ENCODE peak calls at places on chromosome 6, in seven cellular contexts. T, J, V, L, W, Q and K are unnamed samples.

GRCh38 chr6:130069471-130069870 is 51.1 kb downstream of the L3MBTL3 start:
- DNase-seq in V (no peak), L (no peak), J (no peak), Q (no peak), W (no peak), T (no peak), K (no peak)

GRCh38 chr6:149446791-149447376 is 37.9 kb downstream of the ZC3H12D start:
- DNase-seq in L (no peak), V (no peak), J (no peak), T (no peak), Q (no peak), W (peak), K (no peak)

GRCh38 chr6:16184129-16184528 is 54.3 kb upstream of the GMPR start:
- DNase-seq in Q (peak), J (peak), W (no peak), T (no peak), V (no peak), L (no peak), K (no peak)

GRCh38 chr6:5334341-5334740 is 73.0 kb downstream of the FARS2 start:
- DNase-seq in W (no peak), J (no peak), L (no peak), T (no peak), V (no peak), Q (no peak), K (no peak)

GRCh38 chr6:26464014-26464413 is 6.3 kb downstream of the BTN2A1 start:
- DNase-seq in J (no peak), Q (no peak), L (no peak), W (no peak), V (no peak), T (no peak), K (no peak)

GRCh38 chr6:26044140-26045045 is 42.8 kb upstream of the HFE start:
- DNase-seq in L (peak), V (no peak), T (no peak), W (no peak), J (no peak), Q (peak), K (no peak)

GRCh38 chr6:125124250-125124777 is 29.3 kb upstream of the TPD52L1 start:
- DNase-seq in T (no peak), V (no peak), W (no peak), L (peak), J (no peak), Q (no peak), K (no peak)

GRCh38 chr6:111417181-111417585 is 65.8 kb downstream of the REV3L start:
- DNase-seq in Q (peak), T (no peak), V (no peak), J (no peak), W (no peak), L (peak), K (no peak)

GRCh38 chr6:38077488-38078015 is 258.0 kb downstream of the ZFAND3 start:
- DNase-seq in V (no peak), Q (no peak), T (no peak), J (no peak), L (no peak), W (no peak), K (no peak)

GRCh38 chr6:14765106-14765505 is 480.8 kb upstream of the JARID2 start:
- DNase-seq in J (no peak), Q (no peak), T (no peak), L (peak), W (no peak), V (no peak), K (no peak)

GRCh38 chr6:152364846-152365245 is 272.3 kb downstream of the SYNE1 start:
- DNase-seq in V (no peak), L (no peak), T (no peak), Q (no peak), W (no peak), J (no peak), K (no peak)

GRCh38 chr6:30399390-30400058 is 54.6 kb downstream of the RPP21 start:
- DNase-seq in V (no peak), L (peak), W (no peak), J (no peak), Q (no peak), T (no peak), K (no peak)

GRCh38 chr6:69827491-69827890 is 30.7 kb upstream of the LMBRD1 start:
- DNase-seq in J (no peak), T (no peak), W (no peak), V (no peak), L (no peak), Q (no peak), K (no peak)

GRCh38 chr6:56370127-56370540 is 122.8 kb upstream of the COL21A1 start:
- DNase-seq in W (peak), T (peak), J (no peak), L (peak), V (no peak), Q (peak), K (peak)

GRCh38 chr6:14758421-14759043 is 487.3 kb upstream of the JARID2 start:
- DNase-seq in L (no peak), J (no peak), W (no peak), T (no peak), V (no peak), Q (no peak), K (peak)

GRCh38 chr6:112043032-112044007 is 10.6 kb upstream of the CCN6 start:
- DNase-seq in L (peak), V (peak), Q (peak), W (peak), J (peak), T (peak), K (peak)

GRCh38 chr6:30829639-30830250 is 54.6 kb upstream of the DDR1 start:
- DNase-seq in Q (no peak), W (no peak), T (no peak), V (no peak), J (no peak), L (no peak), K (no peak)

GRCh38 chr6:113402541-113402940 is 454.6 kb upstream of the MARCKS start:
- DNase-seq in Q (no peak), J (no peak), V (no peak), L (no peak), T (no peak), W (no peak), K (no peak)

GRCh38 chr6:123215211-123215610 is 219.2 kb downstream of the CLVS2 start:
- DNase-seq in V (no peak), Q (no peak), T (no peak), W (no peak), J (no peak), L (no peak), K (no peak)

GRCh38 chr6:10478187-10479040 is 42.7 kb upstream of the GCNT2 start:
- DNase-seq in L (peak), Q (no peak), V (peak), W (no peak), J (peak), T (no peak), K (no peak)

GRCh38 chr6:85756982-85757381 is 114.3 kb upstream of the SYNCRIP start:
- DNase-seq in J (no peak), W (no peak), T (no peak), L (peak), V (no peak), Q (no peak), K (no peak)

GRCh38 chr6:135537782-135538301 is 40.3 kb upstream of the AHI1 start:
- DNase-seq in J (no peak), W (no peak), L (peak), Q (no peak), T (no peak), V (no peak), K (no peak)

GRCh38 chr6:57165080-57165479 is 7.0 kb upstream of the BAG2 start:
- DNase-seq in L (no peak), J (no peak), Q (no peak), W (no peak), T (no peak), V (no peak), K (no peak)

GRCh38 chr6:36848658-36849441 is 9.6 kb upstream of the CPNE5 start:
- DNase-seq in W (no peak), T (peak), L (no peak), V (no peak), J (no peak), Q (no peak), K (no peak)

GRCh38 chr6:84657486-84657885 is 106.9 kb downstream of the TBX18 start:
- DNase-seq in W (no peak), Q (no peak), J (no peak), T (no peak), V (no peak), L (no peak), K (no peak)

GRCh38 chr6:37698264-37699137 is 818 bp upstream of the MDGA1 start:
- DNase-seq in W (peak), T (peak), Q (no peak), J (peak), L (peak), V (peak), K (no peak)

GRCh38 chr6:148261470-148261869 is 81.2 kb upstream of the SASH1 start:
- DNase-seq in J (no peak), Q (no peak), T (no peak), V (no peak), L (no peak), W (no peak), K (no peak)

GRCh38 chr6:148263010-148263409 is 79.6 kb upstream of the SASH1 start:
- DNase-seq in Q (no peak), J (no peak), T (no peak), W (no peak), L (no peak), V (no peak), K (peak)

GRCh38 chr6:148263961-148264360 is 78.7 kb upstream of the SASH1 start:
- DNase-seq in V (no peak), T (no peak), L (no peak), J (no peak), Q (no peak), W (no peak), K (no peak)

GRCh38 chr6:148257810-148258209 is 84.8 kb upstream of the SASH1 start:
- DNase-seq in Q (no peak), W (no peak), T (no peak), V (no peak), L (no peak), J (no peak), K (no peak)

DNA sequence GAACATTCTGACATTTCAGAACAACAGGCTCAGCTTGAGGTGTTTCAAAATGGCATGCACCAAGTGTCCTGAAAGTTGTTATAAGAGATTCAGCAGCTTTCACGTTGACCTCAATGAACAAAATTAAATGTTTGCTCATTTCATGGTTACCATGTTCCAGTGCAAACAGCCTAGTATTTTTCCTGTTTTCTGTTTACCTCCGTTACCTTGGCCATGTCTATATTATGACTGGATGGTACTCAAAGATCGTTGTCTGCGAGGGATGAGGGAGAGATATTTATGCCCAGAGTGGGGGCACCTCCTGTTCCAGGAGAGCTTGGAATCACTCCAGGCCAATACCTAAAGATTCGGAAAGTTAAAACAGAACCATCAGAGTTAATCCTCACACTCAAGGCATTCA is 83.8 kb upstream of the SASH1 start:
- DNase-seq in W (no peak), V (no peak), Q (no peak), L (no peak), J (no peak), T (no peak), K (no peak)
- TF ChIP-seq CTCF in W (no peak), V (no peak), Q (no peak), L (no peak), J (no peak), T (no peak), K (no peak)

GRCh38 chr6:170248111-170248805 is 42.6 kb downstream of the DLL1 start:
- DNase-seq in T (no peak), J (no peak), V (no peak), W (no peak), L (no peak), Q (no peak), K (no peak)
- TF ChIP-seq CTCF in T (no peak), J (no peak), V (no peak), W (no peak), L (no peak), Q (no peak), K (no peak)

DNA sequence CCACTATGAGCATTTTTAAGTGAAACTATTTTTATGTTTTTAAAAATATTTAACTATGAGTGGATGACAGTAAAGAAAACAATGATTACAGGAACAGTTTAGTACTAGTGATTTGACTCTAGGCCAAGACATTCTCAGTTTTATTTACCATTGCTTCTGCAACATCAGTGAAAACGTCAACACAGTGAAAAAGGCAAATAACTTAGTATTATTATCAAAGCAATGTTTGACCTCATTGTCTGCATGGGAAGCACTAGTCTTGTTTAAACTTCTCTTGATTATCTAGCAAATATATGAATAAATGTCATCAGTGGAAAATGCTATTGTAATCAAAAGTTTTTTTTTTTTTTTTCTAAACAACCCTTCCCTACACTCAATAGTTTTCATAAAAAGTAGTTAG is 165.0 kb downstream of the HTR1B start:
- DNase-seq in L (no peak), W (no peak), T (no peak), Q (no peak), J (no peak), V (no peak), K (no peak)
- TF ChIP-seq CTCF in L (no peak), W (no peak), T (no peak), Q (no peak), J (no peak), V (no peak), K (no peak)

GRCh38 chr6:33248932-33249731 is 22.5 kb downstream of the VPS52 start:
- DNase-seq in Q (peak), T (peak), W (peak), J (peak), L (peak), V (peak), K (peak)

GRCh38 chr6:33250731-33251130 is 20.9 kb downstream of the VPS52 start:
- DNase-seq in W (peak), Q (no peak), T (no peak), V (no peak), L (no peak), J (no peak), K (no peak)

GRCh38 chr6:33249732-33250625 is 21.7 kb downstream of the VPS52 start:
- DNase-seq in T (peak), Q (peak), W (peak), V (no peak), L (peak), J (no peak), K (no peak)

GRCh38 chr6:33247977-33248642 is 23.6 kb downstream of the VPS52 start:
- DNase-seq in L (peak), J (peak), T (peak), V (peak), Q (peak), W (peak), K (peak)

GRCh38 chr6:33248643-33248931 is 23.1 kb downstream of the VPS52 start:
- DNase-seq in T (no peak), J (no peak), L (peak), V (no peak), W (no peak), Q (no peak), K (no peak)
- TF ChIP-seq CTCF in T (peak), J (no peak), L (no peak), V (no peak), W (no peak), Q (peak), K (no peak)

GRCh38 chr6:99132026-99132425 is 184.3 kb upstream of the FBXL4 start:
- DNase-seq in Q (no peak), V (no peak), T (no peak), L (no peak), J (no peak), W (no peak), K (no peak)

GRCh38 chr6:99129835-99130234 is 182.1 kb upstream of the FBXL4 start:
- DNase-seq in L (no peak), T (no peak), V (no peak), W (no peak), J (no peak), Q (no peak), K (no peak)

DNA sequence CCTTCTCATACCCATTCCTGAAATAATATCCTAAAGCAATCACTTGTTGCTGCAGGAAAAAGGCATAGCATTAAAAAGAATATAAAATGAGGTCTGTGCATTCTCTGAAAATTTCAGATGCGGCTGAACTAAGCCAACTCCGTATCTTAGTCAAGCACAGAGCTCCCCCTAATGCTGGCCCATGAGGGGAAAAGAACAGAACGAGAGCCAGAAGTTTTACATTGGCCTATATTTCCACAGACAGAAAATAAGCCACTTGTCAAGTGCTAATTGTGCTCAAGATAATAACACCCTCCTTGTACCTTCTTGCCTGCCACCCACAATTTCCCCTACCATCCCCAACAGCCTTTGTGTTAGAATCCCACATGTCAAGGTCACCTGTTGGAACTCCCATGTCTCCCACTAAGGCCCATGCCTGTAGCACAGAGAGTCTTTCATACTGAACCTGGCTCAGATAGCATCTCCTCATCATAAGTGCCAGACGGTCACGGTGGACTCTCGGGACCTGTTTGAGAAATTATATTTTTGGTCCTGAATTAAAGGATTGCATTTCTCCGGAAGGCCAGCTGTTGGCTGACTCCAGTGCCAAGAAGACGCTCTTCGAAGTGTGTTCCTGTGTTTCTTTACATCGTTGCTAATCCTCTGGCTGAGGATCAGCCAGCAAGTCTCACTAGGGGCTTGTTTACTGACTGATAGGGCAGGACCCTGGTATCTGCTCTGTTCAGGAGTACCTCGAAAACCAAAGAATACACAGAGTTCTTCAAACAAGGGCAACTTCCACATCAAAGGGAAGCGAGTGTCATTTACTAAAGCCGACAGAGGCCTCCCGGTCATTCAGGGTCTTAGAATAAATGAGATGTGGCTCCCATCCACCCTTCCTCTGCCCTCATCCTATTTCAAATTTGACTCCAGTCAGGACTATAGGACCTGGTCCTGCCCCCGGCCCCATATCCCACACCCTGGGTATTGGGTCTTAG is 183.4 kb upstream of the FBXL4 start:
- DNase-seq in Q (no peak), J (no peak), L (no peak), T (no peak), W (no peak), V (no peak), K (no peak)
- TF ChIP-seq CTCF in Q (no peak), J (no peak), L (no peak), T (no peak), W (no peak), V (peak), K (no peak)